ENCODE peak calls at places on chromosomes 11 and 22, in four cellular contexts. One of them, this sample, is unnamed.
A peak's percentile ranks its signal among the peaks of the same experiment; 100 is the strongest.

GRCh38 chr11:6320411-6321207 is at the start of gene CAVIN3:
- DNase-seq in uterus: peak; percentile 89
- DNase-seq in body of pancreas: peak; percentile 74
- DNase-seq in ovary: peak; percentile 91
- DNase-seq in this sample: peak; percentile 27

GRCh38 chr11:72826942-72827480 is 12.8 kb downstream of the ATG16L2 start:
- DNase-seq in uterus: no peak
- DNase-seq in ovary: no peak
- DNase-seq in body of pancreas: no peak
- DNase-seq in this sample: no peak

GRCh38 chr11:23725752-23726151 is 771.1 kb upstream of the LUZP2 start:
- DNase-seq in ovary: no peak
- DNase-seq in uterus: no peak
- DNase-seq in body of pancreas: no peak
- DNase-seq in this sample: no peak

GRCh38 chr11:17386331-17387084 is 2.0 kb downstream of the KCNJ11 start:
- DNase-seq in uterus: peak; percentile 20
- DNase-seq in ovary: no peak
- DNase-seq in body of pancreas: peak; percentile 74
- DNase-seq in this sample: no peak

GRCh38 chr11:108239076-108239475 is 16.2 kb downstream of the ATM start:
- DNase-seq in body of pancreas: no peak
- DNase-seq in ovary: no peak
- DNase-seq in uterus: no peak
- DNase-seq in this sample: no peak

GRCh38 chr11:18677560-18677959 is 21.0 kb upstream of the TMEM86A start:
- DNase-seq in uterus: no peak
- DNase-seq in ovary: no peak
- DNase-seq in body of pancreas: no peak
- DNase-seq in this sample: no peak

GRCh38 chr22:49866646-49867045 is 13.0 kb downstream of the ZBED4 start:
- DNase-seq in ovary: no peak
- DNase-seq in uterus: no peak
- DNase-seq in body of pancreas: no peak
- DNase-seq in this sample: no peak

GRCh38 chr11:30143098-30143705 is 87.6 kb upstream of the FSHB start:
- DNase-seq in body of pancreas: no peak
- DNase-seq in uterus: no peak
- DNase-seq in ovary: no peak
- DNase-seq in this sample: no peak

GRCh38 chr11:119982517-119983239 is 155.2 kb downstream of the TRIM29 start:
- DNase-seq in ovary: no peak
- DNase-seq in uterus: no peak
- DNase-seq in body of pancreas: no peak
- DNase-seq in this sample: no peak

GRCh38 chr11:5197538-5197937 is 2.9 kb downstream of the OR51V1 start:
- DNase-seq in uterus: no peak
- DNase-seq in ovary: no peak
- DNase-seq in body of pancreas: no peak
- DNase-seq in this sample: no peak

GRCh38 chr22:20751185-20751851 is 22.6 kb upstream of the SERPIND1 start:
- DNase-seq in ovary: no peak
- DNase-seq in body of pancreas: no peak
- DNase-seq in uterus: no peak
- DNase-seq in this sample: no peak

GRCh38 chr11:66969584-66970205 is 5.4 kb upstream of the C11orf86 start:
- DNase-seq in uterus: no peak
- DNase-seq in ovary: no peak
- DNase-seq in body of pancreas: no peak
- DNase-seq in this sample: no peak

GRCh38 chr11:61839742-61840141 is 11.6 kb downstream of the FADS2 start:
- DNase-seq in body of pancreas: no peak
- DNase-seq in ovary: no peak
- DNase-seq in uterus: no peak
- DNase-seq in this sample: no peak

GRCh38 chr11:128716661-128717210 is 22.9 kb downstream of the FLI1 start:
- DNase-seq in body of pancreas: no peak
- DNase-seq in ovary: no peak
- DNase-seq in uterus: no peak
- DNase-seq in this sample: no peak

GRCh38 chr22:50244420-50245213 is at the start of gene TUBGCP6:
- DNase-seq in uterus: peak; percentile 94
- DNase-seq in body of pancreas: peak; percentile 94
- DNase-seq in ovary: peak; percentile 97
- DNase-seq in this sample: peak; percentile 69

GRCh38 chr11:110349109-110349996 is 52.9 kb upstream of the RDX start:
- DNase-seq in body of pancreas: no peak
- DNase-seq in ovary: no peak
- DNase-seq in uterus: no peak
- DNase-seq in this sample: no peak

GRCh38 chr11:41917900-41918299 is 458.4 kb upstream of the LRRC4C start:
- DNase-seq in ovary: no peak
- DNase-seq in body of pancreas: no peak
- DNase-seq in uterus: no peak
- DNase-seq in this sample: no peak

GRCh38 chr11:22337571-22338464 is at the start of gene SLC17A6:
- DNase-seq in body of pancreas: no peak
- DNase-seq in ovary: no peak
- DNase-seq in uterus: no peak
- DNase-seq in this sample: no peak

GRCh38 chr11:2120359-2121100 is 18.7 kb downstream of the IGF2 start:
- DNase-seq in body of pancreas: no peak
- DNase-seq in uterus: no peak
- DNase-seq in ovary: no peak
- DNase-seq in this sample: no peak

GRCh38 chr22:49239264-49240015 is 588.2 kb downstream of the BRD1 start:
- DNase-seq in body of pancreas: no peak
- DNase-seq in ovary: peak; percentile 27
- DNase-seq in uterus: no peak
- DNase-seq in this sample: no peak

GRCh38 chr22:38987171-38987895 is 5.2 kb downstream of the APOBEC3B start:
- DNase-seq in ovary: no peak
- DNase-seq in body of pancreas: no peak
- DNase-seq in uterus: no peak
- DNase-seq in this sample: no peak

GRCh38 chr11:130828741-130829140 is 87.5 kb downstream of the SNX19 start:
- DNase-seq in ovary: no peak
- DNase-seq in body of pancreas: no peak
- DNase-seq in uterus: no peak
- DNase-seq in this sample: no peak

GRCh38 chr22:34111210-34111824 is 191.0 kb upstream of the LARGE1 start:
- DNase-seq in ovary: peak; percentile 36
- DNase-seq in uterus: peak; percentile 18
- DNase-seq in body of pancreas: peak; percentile 30
- DNase-seq in this sample: no peak

GRCh38 chr11:105719073-105719846 is 109.4 kb downstream of the GRIA4 start:
- DNase-seq in uterus: no peak
- DNase-seq in ovary: no peak
- DNase-seq in body of pancreas: no peak
- DNase-seq in this sample: no peak

GRCh38 chr11:68012044-68012842 is 2.1 kb downstream of the ALDH3B1 start:
- DNase-seq in body of pancreas: no peak
- DNase-seq in ovary: no peak
- DNase-seq in uterus: no peak
- DNase-seq in this sample: no peak

GRCh38 chr11:31500560-31500959 is 8.9 kb downstream of the IMMP1L start:
- DNase-seq in uterus: no peak
- DNase-seq in body of pancreas: no peak
- DNase-seq in ovary: no peak
- DNase-seq in this sample: no peak

GRCh38 chr11:206002-206384 is 1.2 kb downstream of the BET1L start:
- DNase-seq in uterus: peak; percentile 19
- DNase-seq in body of pancreas: no peak
- DNase-seq in ovary: no peak
- DNase-seq in this sample: no peak

GRCh38 chr11:44451706-44452105 is 113.8 kb upstream of the CD82 start:
- DNase-seq in ovary: no peak
- DNase-seq in body of pancreas: no peak
- DNase-seq in uterus: no peak
- DNase-seq in this sample: no peak

GRCh38 chr11:2531987-2532703 is 87.3 kb downstream of the KCNQ1 start:
- DNase-seq in ovary: peak; percentile 49
- DNase-seq in body of pancreas: peak; percentile 34
- DNase-seq in uterus: peak; percentile 31
- DNase-seq in this sample: no peak

GRCh38 chr11:69401715-69402114 is 79.7 kb upstream of the LINC01488 start:
- DNase-seq in body of pancreas: no peak
- DNase-seq in ovary: no peak
- DNase-seq in uterus: no peak
- DNase-seq in this sample: no peak

GRCh38 chr11:34308821-34309585 is 48.8 kb downstream of the ABTB2 start:
- DNase-seq in ovary: no peak
- DNase-seq in body of pancreas: no peak
- DNase-seq in uterus: no peak
- DNase-seq in this sample: no peak

GRCh38 chr11:73981051-73981805 is 1.4 kb downstream of the UCP2 start:
- DNase-seq in uterus: no peak
- DNase-seq in ovary: no peak
- DNase-seq in body of pancreas: no peak
- DNase-seq in this sample: no peak

GRCh38 chr11:73983764-73984543 is 1.3 kb upstream of the UCP2 start:
- DNase-seq in ovary: no peak
- DNase-seq in body of pancreas: no peak
- DNase-seq in uterus: no peak
- DNase-seq in this sample: no peak

GRCh38 chr11:73980001-73980960 is 2.4 kb downstream of the UCP2 start:
- DNase-seq in ovary: no peak
- DNase-seq in uterus: no peak
- DNase-seq in body of pancreas: peak; percentile 40
- DNase-seq in this sample: peak; percentile 24

GRCh38 chr11:73982990-73983763 is 534 bp upstream of the UCP2 start:
- DNase-seq in ovary: peak; percentile 85
- DNase-seq in body of pancreas: peak; percentile 90
- DNase-seq in uterus: peak; percentile 80
- DNase-seq in this sample: peak; percentile 80

GRCh38 chr11:73982595-73982989 is at the start of gene UCP2:
- DNase-seq in ovary: peak; percentile 80
- DNase-seq in body of pancreas: peak; percentile 75
- DNase-seq in uterus: peak; percentile 66
- DNase-seq in this sample: peak; percentile 67
- H3K4me1 ChIP-seq in ovary: no peaks in the 10 kb centered on the region
- H3K4me1 ChIP-seq in body of pancreas: peaks cover 37% of the 10 kb centered on the region
- H3K4me1 ChIP-seq in uterus: peaks cover 6% of the 10 kb centered on the region
- H3K4me1 ChIP-seq in this sample: peaks cover 67% of the 10 kb centered on the region

DNA sequence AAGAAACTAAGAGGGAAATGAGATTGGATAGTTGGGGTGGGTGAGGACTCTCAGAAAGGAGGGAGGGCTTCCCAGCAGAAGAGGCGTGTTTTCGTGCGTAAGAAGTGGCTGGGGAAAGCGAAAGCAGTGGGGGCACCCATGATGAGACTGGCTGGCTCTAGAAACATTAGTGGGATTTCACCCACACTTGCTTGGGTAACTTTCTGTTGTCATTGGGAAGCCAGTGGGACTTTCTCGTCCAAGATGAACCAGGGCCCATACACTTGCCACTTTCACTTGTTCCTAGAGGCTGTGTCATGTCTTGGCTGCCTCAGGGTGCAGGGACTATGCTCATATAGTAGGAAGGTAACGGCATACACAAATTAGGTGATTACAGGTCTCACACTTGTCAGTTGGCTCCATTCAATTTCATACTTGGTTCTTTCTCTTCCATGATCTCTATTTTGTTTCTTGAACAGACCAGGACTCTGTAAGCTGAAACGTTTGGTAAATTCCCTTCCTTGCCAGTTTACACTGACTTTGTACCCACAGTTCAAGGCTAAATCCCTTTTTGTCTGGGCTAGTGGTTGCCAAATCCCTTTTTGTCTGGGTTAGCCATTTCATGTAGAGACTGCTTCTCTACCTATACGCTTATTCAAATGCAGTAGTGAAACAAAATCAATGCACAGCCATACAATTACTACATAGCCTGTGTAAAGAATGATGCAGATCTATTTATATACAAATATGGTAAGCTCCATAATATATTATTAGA is 42.0 kb upstream of the CXCR5 start:
- DNase-seq in body of pancreas: no peak
- DNase-seq in ovary: no peak
- DNase-seq in uterus: no peak
- DNase-seq in this sample: no peak
- TF ChIP-seq POLR2A in body of pancreas: no peak
- TF ChIP-seq POLR2A in ovary: no peak
- TF ChIP-seq POLR2A in uterus: no peak
- TF ChIP-seq POLR2A in this sample: no peak

DNA sequence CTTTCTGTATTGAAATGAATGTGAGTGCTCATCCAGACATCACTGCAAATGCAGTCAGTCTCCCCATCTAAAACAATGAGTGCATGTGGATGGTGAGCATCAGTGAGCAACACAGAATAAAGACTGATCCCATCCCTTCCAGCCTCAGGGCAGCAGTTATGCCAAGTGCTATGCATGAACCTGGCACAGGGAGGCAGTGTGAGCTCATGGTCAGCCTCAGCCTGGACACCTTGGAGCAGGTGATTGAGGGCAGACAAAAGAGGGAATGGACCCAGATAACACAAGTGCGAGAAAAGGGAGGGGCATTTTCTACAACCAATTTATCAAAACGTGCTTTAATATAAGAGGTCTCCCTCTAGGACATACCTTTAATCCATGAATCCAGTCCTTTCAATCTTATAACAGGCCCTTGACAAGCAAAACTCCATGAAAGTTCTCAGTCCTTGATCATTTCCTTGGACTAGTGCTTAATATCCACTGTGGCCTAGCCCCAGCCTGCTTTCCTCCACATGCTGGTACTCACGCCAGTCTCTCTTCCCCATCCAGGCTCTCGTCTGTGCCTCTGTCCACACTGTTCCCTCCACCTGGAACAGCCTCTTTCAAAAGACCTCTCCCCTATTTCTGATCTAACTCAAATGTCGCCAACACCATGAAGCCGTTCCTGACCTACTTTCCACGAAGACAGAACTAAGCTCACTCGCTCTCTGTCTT is 50.5 kb upstream of the LRRC55 start:
- DNase-seq in ovary: no peak
- DNase-seq in body of pancreas: peak; percentile 29
- DNase-seq in uterus: peak; percentile 18
- DNase-seq in this sample: no peak
- TF ChIP-seq CTCF in ovary: no peak
- TF ChIP-seq CTCF in body of pancreas: peak; percentile 56
- TF ChIP-seq CTCF in uterus: peak; percentile 78
- TF ChIP-seq CTCF in this sample: peak; percentile 80

GRCh38 chr22:21948390-21948789 is 4.3 kb downstream of the PPM1F start:
- DNase-seq in body of pancreas: no peak
- DNase-seq in ovary: no peak
- DNase-seq in uterus: no peak
- DNase-seq in this sample: no peak
- H3K4me1 ChIP-seq in body of pancreas: peaks cover 14% of the 10 kb centered on the region
- H3K4me1 ChIP-seq in ovary: no peaks in the 10 kb centered on the region
- H3K4me1 ChIP-seq in uterus: peaks cover 16% of the 10 kb centered on the region
- H3K4me1 ChIP-seq in this sample: peaks cover 48% of the 10 kb centered on the region